ENCODE peak calls at places on chromosomes 13 and 19, in eight cellular contexts. J is Calu3, L is cardiac fibroblast, U is GM13977, X is type B pancreatic cell, D is progenitor cell of endocrine pancreas, Q is astrocyte, K is foreskin fibroblast. C is an unnamed sample.

GRCh38 chr19:34155686-34156085 is 16.6 kb upstream of the LSM14A start:
- DNase-seq in L (peak; percentile 36), D (no peak), J (no peak), X (no peak), U (no peak), Q (peak; percentile 36), K (peak; percentile 71), C (no peak)

GRCh38 chr19:38693380-38694223 is 46.2 kb downstream of the ACTN4 start:
- DNase-seq in Q (peak; percentile 90), L (peak; percentile 91), K (peak; percentile 85), U (peak; percentile 70), X (no peak), J (peak; percentile 97), D (peak; percentile 60), C (peak; percentile 93)

GRCh38 chr13:53068841-53069520 is 40.4 kb downstream of the OLFM4 start:
- DNase-seq in J (no peak), U (no peak), D (no peak), L (no peak), X (no peak), Q (no peak), K (no peak), C (no peak)

GRCh38 chr19:40803857-40804782 is 5.1 kb downstream of the EGLN2 start:
- DNase-seq in X (no peak), D (no peak), Q (no peak), U (peak; percentile 57), J (no peak), L (no peak), K (no peak), C (no peak)

GRCh38 chr19:15643387-15643786 is 2.7 kb downstream of the CYP4F3 start:
- DNase-seq in D (no peak), X (no peak), U (no peak), J (no peak), Q (no peak), L (no peak), K (no peak), C (no peak)

GRCh38 chr19:57434386-57435061 is 601 bp upstream of the ZNF749 start:
- DNase-seq in X (no peak), K (peak; percentile 64), D (no peak), Q (no peak), L (peak; percentile 57), U (peak; percentile 48), J (no peak), C (no peak)

GRCh38 chr13:83508905-83509304 is 373.4 kb downstream of the SLITRK1 start:
- DNase-seq in D (no peak), X (no peak), U (no peak), J (no peak), K (no peak), Q (no peak), L (no peak), C (no peak)

GRCh38 chr13:35191883-35192282 is 249.8 kb downstream of the NBEA start:
- DNase-seq in X (no peak), K (peak; percentile 54), Q (peak; percentile 4), D (no peak), J (no peak), U (no peak), L (no peak), C (no peak)

GRCh38 chr13:94112227-94112626 is 367.3 kb downstream of the DCT start:
- DNase-seq in X (no peak), J (no peak), D (no peak), U (no peak), K (peak; percentile 96), L (peak; percentile 92), Q (peak; percentile 98), C (peak; percentile 98)

GRCh38 chr13:33351324-33351723 is 65.8 kb upstream of the STARD13 start:
- DNase-seq in D (no peak), J (peak; percentile 3), X (no peak), L (peak; percentile 83), K (peak; percentile 52), Q (peak; percentile 55), U (no peak), C (peak; percentile 63)

C was measured in fibroblast of lung.